ENCODE peak calls at places on chromosomes 13 and 19, in seven cellular contexts. S, Y, I, C, O, G and M are unnamed samples.

GRCh38 chr19:57055956-57056355 is 63.8 kb upstream of the USP29 start:
- DNase-seq in S (no peak), Y (no peak), I (no peak), C (no peak), O (no peak), G (no peak), M (no peak)

GRCh38 chr13:30415430-30416030 is 6.8 kb upstream of the UBE2L5 start:
- DNase-seq in S (no peak), Y (no peak), I (no peak), C (no peak), O (no peak), G (no peak), M (no peak)

GRCh38 chr13:45224181-45224580 is 23.3 kb upstream of the KCTD4 start:
- DNase-seq in S (peak), Y (no peak), I (no peak), C (no peak), O (no peak), G (no peak), M (no peak)

GRCh38 chr19:58434217-58434616 is 5.7 kb downstream of the ZNF132 start:
- DNase-seq in S (no peak), Y (no peak), I (no peak), C (no peak), O (peak), G (peak), M (no peak)

GRCh38 chr19:1369214-1369805 is 14.4 kb upstream of the NDUFS7 start:
- DNase-seq in S (no peak), Y (no peak), I (no peak), C (no peak), O (no peak), G (no peak), M (no peak)

GRCh38 chr13:114035583-114036501 is 62.0 kb upstream of the C13orf46 start:
- DNase-seq in S (peak), Y (no peak), I (no peak), C (no peak), O (peak), G (peak), M (no peak)

GRCh38 chr19:2333807-2334211 is 5.3 kb downstream of the SPPL2B start:
- DNase-seq in S (no peak), Y (no peak), I (no peak), C (no peak), O (no peak), G (no peak), M (no peak)

GRCh38 chr13:33174491-33174890 is 111.1 kb downstream of the STARD13 start:
- DNase-seq in S (no peak), Y (no peak), I (no peak), C (no peak), O (no peak), G (no peak), M (no peak)

GRCh38 chr13:22648325-22648758 is 532.4 kb upstream of the SGCG start:
- DNase-seq in S (no peak), Y (no peak), I (no peak), C (no peak), O (no peak), G (no peak), M (no peak)

GRCh38 chr13:45828253-45828968 is 23.1 kb downstream of the SIAH3 start:
- DNase-seq in S (no peak), Y (no peak), I (no peak), C (no peak), O (no peak), G (no peak), M (no peak)

DNA sequence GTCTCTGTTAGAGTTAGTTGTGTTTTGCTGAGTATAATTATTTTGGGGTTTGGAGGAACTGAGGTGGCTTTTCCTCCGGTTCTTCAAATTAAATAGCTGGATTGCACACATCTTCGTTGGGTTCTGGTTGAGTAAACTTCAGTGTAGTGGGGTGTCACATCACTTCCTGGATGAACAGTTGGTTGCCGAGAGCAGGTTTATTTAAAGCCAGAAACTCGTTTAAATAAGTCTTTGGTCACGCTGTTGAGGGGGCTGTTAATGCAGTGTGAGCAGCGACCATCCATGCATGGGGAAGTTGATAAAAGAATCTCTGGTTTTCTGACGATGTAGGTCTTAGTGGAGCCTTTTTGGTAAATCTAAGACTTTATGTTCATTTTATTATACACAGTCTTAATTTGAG is 351.2 kb upstream of the ARGLU1 start:
- DNase-seq in S (peak), Y (no peak), I (no peak), C (no peak), O (peak), G (no peak), M (no peak)
- H3K4me3 ChIP-seq in S (peak), Y (peak), I (no peak), C (no peak), O (peak), G (no peak), M (no peak)

DNA sequence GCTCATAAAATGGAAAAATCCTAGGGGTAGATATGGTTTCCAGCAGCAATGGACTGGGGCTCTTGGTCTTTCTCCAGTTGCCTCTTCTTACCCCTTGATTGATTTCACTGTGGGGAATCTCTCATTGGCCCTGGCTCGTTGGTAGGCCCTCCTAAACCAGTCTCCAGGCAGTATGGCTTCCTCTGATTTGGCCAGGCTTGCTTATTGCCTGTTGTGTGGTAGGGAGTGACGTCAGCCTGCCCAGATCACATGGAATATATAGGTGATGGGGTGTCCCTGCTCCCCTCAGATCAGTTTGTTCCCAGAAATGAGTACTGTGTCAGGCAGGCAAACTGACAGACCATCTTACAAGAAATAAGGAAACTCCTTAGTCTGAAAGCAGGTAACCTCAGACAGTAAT is 5.7 kb upstream of the SELENOV start:
- DNase-seq in S (no peak), Y (no peak), I (no peak), C (no peak), O (no peak), G (no peak), M (no peak)
- TF ChIP-seq CTCF in S (no peak), Y (no peak), I (no peak), C (no peak), O (no peak), G (no peak), M (no peak)

DNA sequence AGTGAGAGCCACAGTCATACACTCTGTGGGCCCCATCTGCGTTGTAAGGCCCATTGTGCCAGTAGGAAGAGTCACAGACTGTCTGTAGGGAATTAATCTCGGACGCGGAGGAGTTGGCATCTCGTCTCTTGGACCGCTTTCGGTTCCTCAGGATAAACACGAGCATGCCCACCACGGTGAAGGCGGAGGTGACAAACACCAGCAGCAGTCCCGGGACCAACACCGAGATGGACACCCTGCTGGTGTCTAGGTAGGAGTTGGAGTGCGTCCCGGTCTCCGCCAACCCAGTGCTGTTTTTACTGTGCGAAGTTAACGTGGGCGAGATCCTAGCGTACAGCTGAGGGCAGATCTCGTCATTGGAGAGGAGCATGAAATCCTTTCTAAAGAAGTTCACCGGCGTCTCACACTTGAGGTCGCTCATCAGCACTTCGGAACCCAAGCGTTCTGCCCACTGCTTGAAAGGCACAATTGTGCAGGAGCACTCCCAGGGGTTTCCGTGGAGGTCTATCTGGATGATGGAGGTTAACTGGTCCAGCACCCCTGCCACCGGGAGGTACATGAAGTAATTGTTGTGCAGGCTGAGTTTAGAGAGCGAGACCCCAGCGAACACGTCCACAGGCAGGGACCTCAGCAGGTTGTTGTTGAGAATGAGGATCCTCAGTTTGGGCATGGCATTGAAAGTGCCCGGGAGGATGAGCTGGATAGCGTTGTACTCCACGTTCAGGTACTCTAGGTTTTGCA is 2.7 kb downstream of the SLITRK1 start:
- DNase-seq in S (no peak), Y (no peak), I (no peak), C (no peak), O (no peak), G (no peak), M (no peak)
- H3K4me3 ChIP-seq in S (peak), Y (peak), I (peak), C (peak), O (peak), G (peak), M (peak)

DNA sequence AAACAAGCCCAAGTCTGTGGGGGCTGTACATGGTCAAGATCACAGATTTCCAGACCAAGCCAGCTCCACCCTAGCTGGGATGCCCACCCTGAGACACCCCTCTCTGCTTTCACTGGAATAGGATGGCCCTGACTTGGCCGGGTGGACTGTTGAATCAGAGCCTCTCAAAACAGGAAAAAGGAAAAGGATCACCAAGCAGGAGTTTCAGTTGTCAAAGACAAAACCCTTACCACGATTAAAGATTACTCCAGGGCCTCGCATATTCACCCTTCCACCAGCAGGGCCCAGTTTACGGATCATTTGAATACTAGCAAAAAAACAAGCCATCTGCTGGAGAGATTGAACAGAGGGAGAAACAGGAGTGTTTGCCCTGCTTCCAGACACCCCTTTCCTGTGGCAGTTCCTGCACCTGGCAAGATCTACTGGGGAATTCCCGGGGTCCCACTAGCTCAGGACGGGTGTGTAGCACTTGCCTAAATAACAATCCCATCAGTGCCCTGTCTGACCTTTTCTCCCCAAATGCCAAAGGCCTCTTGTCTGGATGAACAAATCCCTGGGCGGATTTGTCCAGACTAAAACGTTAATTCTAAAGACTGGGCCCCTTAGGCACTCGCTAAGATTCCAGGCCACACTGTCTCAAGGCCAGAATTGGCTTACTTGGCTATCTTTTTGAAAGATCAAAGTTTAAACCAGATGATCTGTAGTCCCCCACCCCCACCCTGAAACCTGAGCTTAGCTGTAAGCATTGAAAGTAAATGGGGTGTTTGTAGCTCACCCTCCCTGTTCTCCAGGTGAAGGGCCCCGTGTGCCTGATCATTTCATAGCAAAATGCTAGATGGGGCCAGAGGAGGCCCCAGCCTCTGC is 38.4 kb downstream of the ACTN4 start:
- DNase-seq in S (peak), Y (no peak), I (no peak), C (no peak), O (peak), G (peak), M (no peak)
- TF ChIP-seq CTCF in S (peak), Y (peak), I (peak), C (peak), O (peak), G (peak), M (peak)